ENCODE peak calls at places on chromosomes 7 and 10, in five cellular contexts. One of them, this sample, is unnamed.

GRCh38 chr7:149885191-149886017 is 11.6 kb downstream of the ATP6V0E2 start:
- DNase-seq in CD8-positive, alpha-beta memory T cell: no peak
- DNase-seq in fibroblast of lung: peak; percentile 25
- DNase-seq in heart left ventricle: no peak
- DNase-seq in cardiac muscle cell: no peak
- DNase-seq in this sample: no peak

GRCh38 chr10:110765513-110766375 is 106.0 kb upstream of the PDCD4 start:
- DNase-seq in CD8-positive, alpha-beta memory T cell: no peak
- DNase-seq in fibroblast of lung: peak; percentile 37
- DNase-seq in heart left ventricle: no peak
- DNase-seq in cardiac muscle cell: no peak
- DNase-seq in this sample: no peak

GRCh38 chr10:132690821-132691610 is 94.9 kb downstream of the NKX6-2 start:
- DNase-seq in CD8-positive, alpha-beta memory T cell: no peak
- DNase-seq in fibroblast of lung: no peak
- DNase-seq in heart left ventricle: peak; percentile 54
- DNase-seq in cardiac muscle cell: no peak
- DNase-seq in this sample: no peak

GRCh38 chr10:122441961-122442360 is 12.5 kb upstream of the ARMS2 start:
- DNase-seq in CD8-positive, alpha-beta memory T cell: no peak
- DNase-seq in fibroblast of lung: peak; percentile 83
- DNase-seq in heart left ventricle: no peak
- DNase-seq in cardiac muscle cell: no peak
- DNase-seq in this sample: no peak

GRCh38 chr7:131238260-131238940 is 89.3 kb upstream of the MKLN1 start:
- DNase-seq in CD8-positive, alpha-beta memory T cell: no peak
- DNase-seq in fibroblast of lung: peak; percentile 78
- DNase-seq in heart left ventricle: no peak
- DNase-seq in cardiac muscle cell: no peak
- DNase-seq in this sample: no peak

GRCh38 chr10:130746311-130746710 is 565.2 kb downstream of the TCERG1L start:
- DNase-seq in CD8-positive, alpha-beta memory T cell: no peak
- DNase-seq in fibroblast of lung: no peak
- DNase-seq in heart left ventricle: no peak
- DNase-seq in cardiac muscle cell: no peak
- DNase-seq in this sample: no peak

GRCh38 chr7:41367967-41368882 is 334.7 kb downstream of the INHBA start:
- DNase-seq in CD8-positive, alpha-beta memory T cell: no peak
- DNase-seq in fibroblast of lung: peak; percentile 27
- DNase-seq in heart left ventricle: no peak
- DNase-seq in cardiac muscle cell: no peak
- DNase-seq in this sample: no peak

GRCh38 chr7:26213821-26214515 is 12.4 kb downstream of the CBX3 start:
- DNase-seq in CD8-positive, alpha-beta memory T cell: no peak
- DNase-seq in fibroblast of lung: no peak
- DNase-seq in heart left ventricle: no peak
- DNase-seq in cardiac muscle cell: no peak
- DNase-seq in this sample: no peak

GRCh38 chr10:3687510-3688081 is 97.4 kb downstream of the KLF6 start:
- DNase-seq in CD8-positive, alpha-beta memory T cell: no peak
- DNase-seq in fibroblast of lung: peak; percentile 13
- DNase-seq in heart left ventricle: no peak
- DNase-seq in cardiac muscle cell: no peak
- DNase-seq in this sample: no peak

GRCh38 chr10:70518695-70519094 is 40.1 kb downstream of the PALD1 start:
- DNase-seq in CD8-positive, alpha-beta memory T cell: no peak
- DNase-seq in fibroblast of lung: peak; percentile 62
- DNase-seq in heart left ventricle: no peak
- DNase-seq in cardiac muscle cell: no peak
- DNase-seq in this sample: no peak

GRCh38 chr10:60299961-60300883 is 89.5 kb downstream of the ANK3 start:
- DNase-seq in CD8-positive, alpha-beta memory T cell: no peak
- DNase-seq in fibroblast of lung: peak; percentile 98
- DNase-seq in heart left ventricle: no peak
- DNase-seq in cardiac muscle cell: peak; percentile 81
- DNase-seq in this sample: no peak

GRCh38 chr7:104883248-104883717 is 130.7 kb upstream of the KMT2E start:
- DNase-seq in CD8-positive, alpha-beta memory T cell: no peak
- DNase-seq in fibroblast of lung: peak; percentile 7
- DNase-seq in heart left ventricle: no peak
- DNase-seq in cardiac muscle cell: peak; percentile 64
- DNase-seq in this sample: no peak

GRCh38 chr7:90605055-90605454 is 8.9 kb downstream of the CDK14 start:
- DNase-seq in CD8-positive, alpha-beta memory T cell: no peak
- DNase-seq in fibroblast of lung: no peak
- DNase-seq in heart left ventricle: no peak
- DNase-seq in cardiac muscle cell: no peak
- DNase-seq in this sample: no peak

GRCh38 chr7:101390901-101391301 is 28.2 kb downstream of the COL26A1 start:
- DNase-seq in CD8-positive, alpha-beta memory T cell: no peak
- DNase-seq in fibroblast of lung: no peak
- DNase-seq in heart left ventricle: peak; percentile 69
- DNase-seq in cardiac muscle cell: peak; percentile 54
- DNase-seq in this sample: no peak

GRCh38 chr7:101386177-101386557 is 23.5 kb downstream of the COL26A1 start:
- DNase-seq in CD8-positive, alpha-beta memory T cell: no peak
- DNase-seq in fibroblast of lung: no peak
- DNase-seq in heart left ventricle: no peak
- DNase-seq in cardiac muscle cell: no peak
- DNase-seq in this sample: no peak

GRCh38 chr7:101382937-101383336 is 20.3 kb downstream of the COL26A1 start:
- DNase-seq in CD8-positive, alpha-beta memory T cell: no peak
- DNase-seq in fibroblast of lung: no peak
- DNase-seq in heart left ventricle: no peak
- DNase-seq in cardiac muscle cell: no peak
- DNase-seq in this sample: no peak

GRCh38 chr7:101381549-101381948 is 18.9 kb downstream of the COL26A1 start:
- DNase-seq in CD8-positive, alpha-beta memory T cell: no peak
- DNase-seq in fibroblast of lung: no peak
- DNase-seq in heart left ventricle: no peak
- DNase-seq in cardiac muscle cell: no peak
- DNase-seq in this sample: no peak

GRCh38 chr7:101386558-101387199 is 24.0 kb downstream of the COL26A1 start:
- DNase-seq in CD8-positive, alpha-beta memory T cell: no peak
- DNase-seq in fibroblast of lung: peak; percentile 21
- DNase-seq in heart left ventricle: no peak
- DNase-seq in cardiac muscle cell: peak; percentile 29
- DNase-seq in this sample: no peak
- H3K4me3 ChIP-seq in CD8-positive, alpha-beta memory T cell: no peak overlapping the region
- H3K4me3 ChIP-seq in fibroblast of lung: peak overlapping the region; percentile 21
- H3K4me3 ChIP-seq in heart left ventricle: no peak overlapping the region
- H3K4me3 ChIP-seq in cardiac muscle cell: no peak overlapping the region
- H3K4me3 ChIP-seq in this sample: no peak overlapping the region

DNA sequence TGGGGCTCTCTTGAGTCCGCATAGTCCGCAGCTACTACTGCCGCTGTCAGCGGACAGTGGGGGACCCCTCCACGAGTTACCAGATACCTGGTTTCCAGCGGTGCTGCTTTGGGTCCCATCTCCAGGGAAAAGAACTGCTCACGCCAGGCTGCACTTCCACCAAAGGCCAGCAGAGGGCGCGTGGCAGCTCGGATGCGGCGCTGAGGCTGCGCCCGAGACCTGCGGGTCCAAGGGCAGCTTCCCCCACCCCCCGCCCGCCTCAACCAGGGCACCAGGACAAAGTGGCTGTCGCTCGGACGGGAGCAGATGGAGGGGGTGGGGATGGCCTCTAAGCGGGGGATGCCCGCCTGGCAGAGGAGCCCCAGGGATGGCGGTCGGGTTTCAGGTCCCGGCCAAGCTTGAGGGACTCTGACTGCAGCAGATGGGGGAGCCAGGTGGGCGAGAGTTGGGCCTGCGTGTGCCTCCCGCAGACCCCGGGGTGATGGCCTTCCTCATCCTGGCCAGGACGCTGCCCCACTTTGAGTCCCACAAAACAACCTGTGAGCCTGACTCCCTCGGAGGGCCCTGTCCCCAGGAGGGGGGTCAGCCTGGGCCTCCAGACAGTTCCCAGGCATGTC is 23.8 kb upstream of the ZNF735 start:
- DNase-seq in CD8-positive, alpha-beta memory T cell: peak; percentile 33
- DNase-seq in fibroblast of lung: no peak
- DNase-seq in heart left ventricle: no peak
- DNase-seq in cardiac muscle cell: no peak
- DNase-seq in this sample: peak; percentile 25
- H3K9me3 ChIP-seq in CD8-positive, alpha-beta memory T cell: no peaks in the 10 kb centered on the region
- H3K9me3 ChIP-seq in fibroblast of lung: no peaks in the 10 kb centered on the region
- H3K9me3 ChIP-seq in heart left ventricle: peaks cover 17% of the 10 kb centered on the region
- H3K9me3 ChIP-seq in cardiac muscle cell: no peaks in the 10 kb centered on the region
- H3K9me3 ChIP-seq in this sample: no peaks in the 10 kb centered on the region

GRCh38 chr10:104322416-104322782 is 15.9 kb downstream of the ITPRIP start:
- DNase-seq in CD8-positive, alpha-beta memory T cell: no peak
- DNase-seq in fibroblast of lung: no peak
- DNase-seq in heart left ventricle: no peak
- DNase-seq in cardiac muscle cell: no peak
- DNase-seq in this sample: no peak

GRCh38 chr10:104321226-104321625 is 17.0 kb downstream of the ITPRIP start:
- DNase-seq in CD8-positive, alpha-beta memory T cell: no peak
- DNase-seq in fibroblast of lung: no peak
- DNase-seq in heart left ventricle: no peak
- DNase-seq in cardiac muscle cell: no peak
- DNase-seq in this sample: no peak

GRCh38 chr10:104323085-104323484 is 15.2 kb downstream of the ITPRIP start:
- DNase-seq in CD8-positive, alpha-beta memory T cell: no peak
- DNase-seq in fibroblast of lung: no peak
- DNase-seq in heart left ventricle: no peak
- DNase-seq in cardiac muscle cell: no peak
- DNase-seq in this sample: no peak

GRCh38 chr10:104323721-104324686 is 14.3 kb downstream of the ITPRIP start:
- DNase-seq in CD8-positive, alpha-beta memory T cell: no peak
- DNase-seq in fibroblast of lung: no peak
- DNase-seq in heart left ventricle: no peak
- DNase-seq in cardiac muscle cell: no peak
- DNase-seq in this sample: no peak

DNA sequence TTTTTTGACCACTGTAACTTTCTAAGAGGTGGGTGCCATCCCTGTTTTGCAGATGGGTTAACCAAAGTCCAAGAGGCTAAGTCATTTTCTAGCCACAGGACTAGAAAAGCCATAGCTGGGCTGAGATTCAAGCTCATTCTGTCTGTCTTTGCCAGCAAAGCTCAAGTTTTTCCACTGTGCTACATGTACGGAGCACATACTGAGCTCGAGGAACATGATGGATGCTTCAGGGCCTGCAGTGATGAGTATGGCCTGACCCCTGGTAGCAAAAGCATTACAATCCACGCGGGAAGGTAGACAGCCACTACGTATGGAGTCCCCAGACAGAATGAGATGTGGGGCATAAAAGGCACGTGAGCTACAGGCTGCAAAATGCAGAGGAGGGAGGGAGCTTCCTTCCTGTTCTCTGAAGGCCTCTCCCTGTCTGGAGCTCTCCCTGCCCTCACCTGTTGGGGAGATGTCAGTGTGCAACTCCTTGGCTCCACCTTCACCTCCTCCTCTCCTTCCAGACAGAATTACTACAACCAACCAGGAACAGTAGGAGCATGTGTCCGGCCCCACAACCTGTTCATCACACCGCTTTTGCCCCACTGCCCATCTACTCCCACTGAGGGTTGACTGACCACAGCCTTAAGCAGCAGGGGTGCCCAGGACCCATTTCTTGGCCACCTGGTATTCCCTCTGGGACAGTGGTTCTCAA is 16.4 kb downstream of the ITPRIP start:
- DNase-seq in CD8-positive, alpha-beta memory T cell: no peak
- DNase-seq in fibroblast of lung: peak; percentile 59
- DNase-seq in heart left ventricle: no peak
- DNase-seq in cardiac muscle cell: no peak
- DNase-seq in this sample: no peak
- H3K4me1 ChIP-seq in CD8-positive, alpha-beta memory T cell: peaks cover 89% of the 10 kb centered on the region
- H3K4me1 ChIP-seq in fibroblast of lung: peaks cover 46% of the 10 kb centered on the region
- H3K4me1 ChIP-seq in heart left ventricle: peaks cover 100% of the 10 kb centered on the region
- H3K4me1 ChIP-seq in cardiac muscle cell: peaks cover 20% of the 10 kb centered on the region
- H3K4me1 ChIP-seq in this sample: peaks cover 92% of the 10 kb centered on the region

GRCh38 chr7:19368540-19368939 is 223.3 kb upstream of the FERD3L start:
- DNase-seq in CD8-positive, alpha-beta memory T cell: no peak
- DNase-seq in fibroblast of lung: no peak
- DNase-seq in heart left ventricle: no peak
- DNase-seq in cardiac muscle cell: no peak
- DNase-seq in this sample: no peak

GRCh38 chr7:19373334-19373733 is 228.1 kb upstream of the FERD3L start:
- DNase-seq in CD8-positive, alpha-beta memory T cell: no peak
- DNase-seq in fibroblast of lung: no peak
- DNase-seq in heart left ventricle: no peak
- DNase-seq in cardiac muscle cell: no peak
- DNase-seq in this sample: no peak

GRCh38 chr7:19369182-19369581 is 224.0 kb upstream of the FERD3L start:
- DNase-seq in CD8-positive, alpha-beta memory T cell: no peak
- DNase-seq in fibroblast of lung: no peak
- DNase-seq in heart left ventricle: no peak
- DNase-seq in cardiac muscle cell: no peak
- DNase-seq in this sample: no peak

DNA sequence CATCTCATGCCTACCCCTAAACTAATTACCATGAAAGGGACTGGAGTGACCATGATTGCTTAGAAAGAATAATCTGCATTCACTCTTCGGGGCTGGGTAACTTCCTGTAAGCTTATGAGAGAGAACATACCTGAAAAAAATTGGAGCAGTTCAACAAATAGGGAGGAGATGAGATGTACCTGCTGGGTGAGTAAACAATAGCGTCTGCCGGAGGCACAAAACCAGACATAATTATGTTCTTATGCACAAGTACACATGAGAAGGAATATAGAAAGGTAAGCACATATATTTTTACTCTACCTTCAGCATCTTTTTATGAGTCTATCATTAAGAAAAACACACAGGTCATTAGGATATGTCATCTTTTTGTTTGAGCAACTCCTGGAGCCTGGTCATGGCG is 224.6 kb upstream of the FERD3L start:
- DNase-seq in CD8-positive, alpha-beta memory T cell: no peak
- DNase-seq in fibroblast of lung: no peak
- DNase-seq in heart left ventricle: no peak
- DNase-seq in cardiac muscle cell: no peak
- DNase-seq in this sample: no peak
- H3K4me3 ChIP-seq in CD8-positive, alpha-beta memory T cell: no peak overlapping the region
- H3K4me3 ChIP-seq in fibroblast of lung: no peak overlapping the region
- H3K4me3 ChIP-seq in heart left ventricle: no peak overlapping the region
- H3K4me3 ChIP-seq in cardiac muscle cell: no peak overlapping the region
- H3K4me3 ChIP-seq in this sample: no peak overlapping the region

DNA sequence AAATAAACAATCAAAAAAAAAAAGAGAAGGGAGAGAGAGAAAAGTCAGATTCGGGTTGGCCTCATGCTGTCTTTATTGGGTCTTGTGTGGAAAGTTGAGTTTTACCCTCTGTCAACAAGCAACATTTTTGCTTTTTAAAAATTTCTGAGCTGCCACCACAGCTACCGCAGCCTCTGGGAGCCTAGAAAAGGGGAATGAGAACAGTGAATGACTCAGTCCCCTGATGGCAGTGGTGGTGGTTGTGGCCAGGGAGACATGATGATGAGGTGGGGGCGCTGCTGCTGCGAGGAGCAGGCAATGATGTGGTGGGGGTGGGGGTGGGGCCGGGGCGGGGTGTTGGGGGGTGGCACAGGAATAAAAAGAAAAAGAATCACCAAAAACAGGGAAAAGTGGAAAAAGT is 20.0 kb upstream of the CREB3L2 start:
- DNase-seq in CD8-positive, alpha-beta memory T cell: no peak
- DNase-seq in fibroblast of lung: no peak
- DNase-seq in heart left ventricle: no peak
- DNase-seq in cardiac muscle cell: no peak
- DNase-seq in this sample: no peak
- H3K9me3 ChIP-seq in CD8-positive, alpha-beta memory T cell: no peaks in the 10 kb centered on the region
- H3K9me3 ChIP-seq in fibroblast of lung: no peaks in the 10 kb centered on the region
- H3K9me3 ChIP-seq in heart left ventricle: no peaks in the 10 kb centered on the region
- H3K9me3 ChIP-seq in cardiac muscle cell: no peaks in the 10 kb centered on the region
- H3K9me3 ChIP-seq in this sample: no peaks in the 10 kb centered on the region

GRCh38 chr7:44980393-44981034 is 1.7 kb upstream of the MYO1G start:
- DNase-seq in CD8-positive, alpha-beta memory T cell: peak; percentile 58
- DNase-seq in fibroblast of lung: peak; percentile 81
- DNase-seq in heart left ventricle: no peak
- DNase-seq in cardiac muscle cell: peak; percentile 70
- DNase-seq in this sample: no peak
- H3K4me1 ChIP-seq in CD8-positive, alpha-beta memory T cell: peaks cover 76% of the 10 kb centered on the region
- H3K4me1 ChIP-seq in fibroblast of lung: peaks cover 19% of the 10 kb centered on the region
- H3K4me1 ChIP-seq in heart left ventricle: peaks cover 5% of the 10 kb centered on the region
- H3K4me1 ChIP-seq in cardiac muscle cell: peaks cover 24% of the 10 kb centered on the region
- H3K4me1 ChIP-seq in this sample: peaks cover 63% of the 10 kb centered on the region

GRCh38 chr10:98427011-98427515 is 12.1 kb upstream of the PYROXD2 start:
- DNase-seq in CD8-positive, alpha-beta memory T cell: no peak
- DNase-seq in fibroblast of lung: no peak
- DNase-seq in heart left ventricle: no peak
- DNase-seq in cardiac muscle cell: no peak
- DNase-seq in this sample: no peak
- H3K4me3 ChIP-seq in CD8-positive, alpha-beta memory T cell: no peak overlapping the region
- H3K4me3 ChIP-seq in fibroblast of lung: no peak overlapping the region
- H3K4me3 ChIP-seq in heart left ventricle: no peak overlapping the region
- H3K4me3 ChIP-seq in cardiac muscle cell: no peak overlapping the region
- H3K4me3 ChIP-seq in this sample: no peak overlapping the region